ENCODE peak calls at places on chromosomes 11 and 22, in four cellular contexts. S, D, E and N are unnamed samples.

GRCh38 chr11:114122668-114123067 is 63.2 kb downstream of the ZBTB16 start:
- DNase-seq in S (no peak), E (no peak), D (no peak), N (no peak)

GRCh38 chr11:85813721-85814120 is 2.8 kb upstream of the SYTL2 start:
- DNase-seq in E (no peak), S (peak; percentile 27), D (no peak), N (no peak)

GRCh38 chr11:3176487-3176886 is 11.4 kb upstream of the OSBPL5 start:
- DNase-seq in S (no peak), D (no peak), E (no peak), N (no peak)

GRCh38 chr11:2731285-2732125 is 31.7 kb upstream of the KCNQ1OT1 start:
- DNase-seq in S (no peak), E (no peak), D (no peak), N (no peak)

GRCh38 chr11:35170503-35170902 is 31.5 kb downstream of the CD44 start:
- DNase-seq in S (no peak), E (no peak), D (no peak), N (no peak)

GRCh38 chr11:2443406-2443805 is 908 bp downstream of the TRPM5 start:
- DNase-seq in D (no peak), E (no peak), S (no peak), N (no peak)

GRCh38 chr11:92909214-92909613 is 60.2 kb upstream of the MTNR1B start:
- DNase-seq in S (no peak), D (no peak), E (no peak), N (no peak)

GRCh38 chr11:16632295-16633200 is 105.9 kb upstream of the C11orf58 start:
- DNase-seq in E (no peak), D (peak; percentile 11), S (peak; percentile 62), N (no peak)

GRCh38 chr22:32337015-32337414 is 20.7 kb upstream of the RFPL3 start:
- DNase-seq in D (no peak), S (no peak), E (no peak), N (no peak)

GRCh38 chr22:29855611-29856181 is 17.6 kb upstream of the ASCC2 start:
- DNase-seq in S (no peak), E (no peak), D (no peak), N (no peak)

GRCh38 chr22:45802074-45802473 is 130.4 kb downstream of the ATXN10 start:
- DNase-seq in S (peak; percentile 56), D (no peak), E (no peak), N (no peak)

GRCh38 chr11:113690619-113691569 is 15.2 kb downstream of the TMPRSS5 start:
- DNase-seq in S (peak; percentile 89), D (peak; percentile 9), E (peak; percentile 30), N (no peak)

GRCh38 chr11:62103141-62103540 is 20.7 kb upstream of the INCENP start:
- DNase-seq in D (no peak), S (no peak), E (no peak), N (no peak)

GRCh38 chr11:128289048-128289447 is 298.3 kb downstream of the ETS1 start:
- DNase-seq in D (peak; percentile 78), S (no peak), E (no peak), N (no peak)

GRCh38 chr11:97109078-97109477 is 719.3 kb downstream of the JRKL start:
- DNase-seq in D (no peak), E (no peak), S (no peak), N (no peak)

GRCh38 chr11:35304900-35305299 is 114.5 kb downstream of the SLC1A2 start:
- DNase-seq in E (no peak), S (no peak), D (no peak), N (no peak)